ENCODE peak calls at places on chromosomes 5 and 9, in ten cellular contexts. W, L, K, Y, Z, J, S, B, D and X are unnamed samples.

GRCh38 chr5:168494057-168494555 is 7.8 kb downstream of the RARS1 start:
- DNase-seq in W (no peak), L (no peak), K (no peak), Y (no peak), Z (no peak), J (no peak), S (no peak), B (no peak), D (no peak), X (no peak)

GRCh38 chr5:142360607-142361120 is 35.8 kb upstream of the SPRY4 start:
- DNase-seq in W (no peak), L (no peak), K (no peak), Y (peak; percentile 35), Z (peak; percentile 73), J (peak; percentile 55), S (no peak), B (no peak), D (no peak), X (peak; percentile 45)

GRCh38 chr9:72478993-72479392 is 42.4 kb upstream of the TMC1 start:
- DNase-seq in W (no peak), L (no peak), K (no peak), Y (no peak), Z (peak; percentile 80), J (no peak), S (no peak), B (no peak), D (no peak), X (no peak)

GRCh38 chr9:36731576-36731975 is 158.9 kb downstream of the MELK start:
- DNase-seq in W (no peak), L (no peak), K (peak; percentile 35), Y (no peak), Z (no peak), J (no peak), S (no peak), B (no peak), D (no peak), X (no peak)

GRCh38 chr5:143207563-143208364 is 195.7 kb downstream of the NR3C1 start:
- DNase-seq in W (no peak), L (no peak), K (no peak), Y (no peak), Z (no peak), J (no peak), S (no peak), B (no peak), D (no peak), X (no peak)

GRCh38 chr5:74056102-74056788 is 430.2 kb downstream of the ARHGEF28 start:
- DNase-seq in W (no peak), L (no peak), K (no peak), Y (no peak), Z (no peak), J (no peak), S (no peak), B (no peak), D (no peak), X (no peak)

GRCh38 chr5:153907170-153907775 is 131.4 kb downstream of the FAM114A2 start:
- DNase-seq in W (no peak), L (no peak), K (no peak), Y (no peak), Z (no peak), J (no peak), S (no peak), B (no peak), D (no peak), X (no peak)

GRCh38 chr9:121019282-121019681 is 30.8 kb downstream of the C5 start:
- DNase-seq in W (no peak), L (no peak), K (no peak), Y (no peak), Z (no peak), J (no peak), S (no peak), B (no peak), D (no peak), X (no peak)

GRCh38 chr5:80711938-80712337 is 57.2 kb upstream of the DHFR start:
- DNase-seq in W (no peak), L (no peak), K (no peak), Y (peak; percentile 52), Z (no peak), J (peak; percentile 28), S (no peak), B (no peak), D (peak; percentile 15), X (peak; percentile 13)

GRCh38 chr5:174520420-174521396 is 203.7 kb upstream of the MSX2 start:
- DNase-seq in W (no peak), L (no peak), K (no peak), Y (no peak), Z (peak; percentile 62), J (no peak), S (no peak), B (no peak), D (no peak), X (no peak)

GRCh38 chr9:112012026-112012902 is 115.7 kb downstream of the UGCG start:
- DNase-seq in W (peak; percentile 56), L (no peak), K (peak; percentile 80), Y (peak; percentile 94), Z (peak; percentile 81), J (peak; percentile 60), S (no peak), B (no peak), D (peak; percentile 97), X (peak; percentile 87)

GRCh38 chr9:128185979-128186965 is 5.1 kb downstream of the CIZ1 start:
- DNase-seq in W (no peak), L (no peak), K (no peak), Y (no peak), Z (no peak), J (no peak), S (no peak), B (no peak), D (no peak), X (no peak)

GRCh38 chr9:130186839-130187522 is 14.8 kb downstream of the NCS1 start:
- DNase-seq in W (no peak), L (no peak), K (peak; percentile 81), Y (peak; percentile 77), Z (peak; percentile 97), J (peak; percentile 68), S (no peak), B (no peak), D (peak; percentile 82), X (no peak)

GRCh38 chr5:40879163-40879942 is 29.9 kb upstream of the C7 start:
- DNase-seq in W (no peak), L (no peak), K (peak; percentile 6), Y (peak; percentile 25), Z (peak; percentile 49), J (peak; percentile 33), S (no peak), B (peak; percentile 39), D (peak; percentile 71), X (peak; percentile 8)

GRCh38 chr9:19231126-19232035 is 888 bp downstream of the DENND4C start:
- DNase-seq in W (no peak), L (peak; percentile 1), K (peak; percentile 26), Y (peak; percentile 26), Z (peak; percentile 81), J (no peak), S (no peak), B (no peak), D (no peak), X (no peak)

GRCh38 chr5:150352531-150353394 is 4.7 kb upstream of the TCOF1 start:
- DNase-seq in W (no peak), L (no peak), K (no peak), Y (no peak), Z (no peak), J (no peak), S (no peak), B (no peak), D (peak; percentile 10), X (no peak)

GRCh38 chr9:90870646-90871326 is 69.2 kb downstream of the SYK start:
- DNase-seq in W (peak; percentile 8), L (peak; percentile 26), K (peak; percentile 47), Y (peak; percentile 31), Z (no peak), J (peak; percentile 54), S (no peak), B (peak; percentile 34), D (peak; percentile 34), X (peak; percentile 18)

GRCh38 chr5:127513571-127513970 is 3.9 kb upstream of the PRRC1 start:
- DNase-seq in W (no peak), L (no peak), K (no peak), Y (no peak), Z (no peak), J (no peak), S (no peak), B (no peak), D (no peak), X (no peak)

GRCh38 chr5:173915310-173916005 is 27.3 kb downstream of the CPEB4 start:
- DNase-seq in W (no peak), L (no peak), K (no peak), Y (no peak), Z (no peak), J (no peak), S (no peak), B (no peak), D (no peak), X (no peak)

GRCh38 chr5:76542887-76543690 is 80.1 kb downstream of the F2RL2 start:
- DNase-seq in W (no peak), L (no peak), K (no peak), Y (no peak), Z (no peak), J (no peak), S (no peak), B (peak; percentile 57), D (no peak), X (no peak)

GRCh38 chr9:133779081-133779480 is 40.9 kb upstream of the SARDH start:
- DNase-seq in W (no peak), L (no peak), K (no peak), Y (no peak), Z (no peak), J (no peak), S (no peak), B (no peak), D (no peak), X (no peak)